ENCODE peak calls at places on chromosomes 16 and 17, in five cellular contexts. R is foreskin fibroblast, S is A172, E is cerebellum, T is mesothelial cell of epicardium. F is an unnamed sample.

GRCh38 chr16:17205279-17206139 is 265.3 kb downstream of the XYLT1 start:
- DNase-seq in R (peak), S (no peak), E (no peak), T (no peak), F (no peak)

GRCh38 chr17:2898255-2898926 is 102.2 kb downstream of the RAP1GAP2 start:
- DNase-seq in R (no peak), S (no peak), E (no peak), T (no peak), F (no peak)

GRCh38 chr16:2786061-2786825 is 1.1 kb downstream of the PRSS33 start:
- DNase-seq in R (no peak), S (no peak), E (no peak), T (no peak), F (no peak)

GRCh38 chr17:79085154-79085920 is 10.7 kb downstream of the ENGASE start:
- DNase-seq in R (no peak), S (no peak), E (no peak), T (no peak), F (no peak)

GRCh38 chr17:50028207-50029120 is 27.4 kb upstream of the ITGA3 start:
- DNase-seq in R (peak), S (peak), E (no peak), T (no peak), F (peak)

GRCh38 chr16:68364601-68364998 is 53.8 kb downstream of the PRMT7 start:
- DNase-seq in R (peak), S (no peak), E (no peak), T (no peak), F (no peak)

GRCh38 chr17:57915980-57916757 is 39.0 kb downstream of the CUEDC1 start:
- DNase-seq in R (peak), S (no peak), E (no peak), T (no peak), F (peak)

GRCh38 chr17:79991140-79991923 is 44.3 kb downstream of the TBC1D16 start:
- DNase-seq in R (peak), S (peak), E (peak), T (peak), F (peak)

GRCh38 chr16:88412766-88413165 is 30.0 kb downstream of the ZNF469 start:
- DNase-seq in R (no peak), S (no peak), E (no peak), T (no peak), F (no peak)

GRCh38 chr16:10852948-10853347 is 24.1 kb upstream of the CIITA start:
- DNase-seq in R (no peak), S (no peak), E (no peak), T (no peak), F (no peak)

GRCh38 chr17:78532311-78532710 is 44.9 kb downstream of the DNAH17 start:
- DNase-seq in R (no peak), S (no peak), E (no peak), T (no peak), F (no peak)

GRCh38 chr16:17519041-17519440 is 48.3 kb upstream of the XYLT1 start:
- DNase-seq in R (peak), S (no peak), E (no peak), T (no peak), F (no peak)

GRCh38 chr17:82881900-82882714 is 42.3 kb upstream of the ZNF750 start:
- DNase-seq in R (no peak), S (no peak), E (no peak), T (no peak), F (no peak)

GRCh38 chr16:524274-525011 is 3.1 kb upstream of the CAPN15 start:
- DNase-seq in R (peak), S (no peak), E (no peak), T (no peak), F (no peak)

GRCh38 chr16:75919664-75920063 is 193.4 kb upstream of the CPHXL start:
- DNase-seq in R (no peak), S (no peak), E (no peak), T (no peak), F (no peak)

GRCh38 chr17:49035470-49036269 is 38.5 kb downstream of the IGF2BP1 start:
- DNase-seq in R (peak), S (peak), E (no peak), T (no peak), F (peak)

GRCh38 chr17:80064696-80065095 is 28.3 kb downstream of the CCDC40 start:
- DNase-seq in R (no peak), S (no peak), E (no peak), T (no peak), F (no peak)

GRCh38 chr17:64773836-64774761 is 112.0 kb upstream of the SMURF2 start:
- DNase-seq in R (peak), S (peak), E (no peak), T (no peak), F (peak)

GRCh38 chr17:57570740-57571344 is 174.3 kb downstream of the CCDC182 start:
- DNase-seq in R (peak), S (peak), E (peak), T (no peak), F (no peak)

GRCh38 chr17:79950306-79950705 is 85.4 kb downstream of the TBC1D16 start:
- DNase-seq in R (no peak), S (no peak), E (no peak), T (peak), F (no peak)

GRCh38 chr16:84471966-84472365 is 32.5 kb downstream of the MEAK7 start:
- DNase-seq in R (no peak), S (no peak), E (no peak), T (no peak), F (no peak)

GRCh38 chr17:40530988-40531971 is 29.9 kb upstream of the TNS4 start:
- DNase-seq in R (no peak), S (no peak), E (no peak), T (no peak), F (no peak)

GRCh38 chr17:68054296-68054900 is 18.9 kb downstream of the KPNA2 start:
- DNase-seq in R (peak), S (peak), E (no peak), T (no peak), F (no peak)